ENCODE peak calls at places on chromosome 6, in five cellular contexts. One of them, this sample, is unnamed.

GRCh38 chr6:72966628-72967280 is 258.5 kb downstream of the KHDC1L start:
- DNase-seq in activated CD4-positive, alpha-beta T cell treated with anti-CD3 and anti-CD28 coated beads, Interleukin-2, amount 10 ng/mL, durations not matched to agents 7 days and 5 days: no peak
- DNase-seq in tibial nerve: no peak
- DNase-seq in adipocyte: peak; percentile 59
- DNase-seq in C1 segment of cervical spinal cord: no peak
- DNase-seq in this sample: no peak

GRCh38 chr6:37339911-37340638 is 13.7 kb upstream of the RNF8 start:
- DNase-seq in tibial nerve: no peak
- DNase-seq in activated CD4-positive, alpha-beta T cell treated with anti-CD3 and anti-CD28 coated beads, Interleukin-2, amount 10 ng/mL, durations not matched to agents 7 days and 5 days: no peak
- DNase-seq in C1 segment of cervical spinal cord: no peak
- DNase-seq in adipocyte: no peak
- DNase-seq in this sample: no peak

GRCh38 chr6:25170640-25171039 is 108.5 kb upstream of the CARMIL1 start:
- DNase-seq in adipocyte: no peak
- DNase-seq in C1 segment of cervical spinal cord: no peak
- DNase-seq in tibial nerve: no peak
- DNase-seq in activated CD4-positive, alpha-beta T cell treated with anti-CD3 and anti-CD28 coated beads, Interleukin-2, amount 10 ng/mL, durations not matched to agents 7 days and 5 days: no peak
- DNase-seq in this sample: no peak

GRCh38 chr6:147203311-147204059 is 732 bp upstream of the STXBP5 start:
- DNase-seq in activated CD4-positive, alpha-beta T cell treated with anti-CD3 and anti-CD28 coated beads, Interleukin-2, amount 10 ng/mL, durations not matched to agents 7 days and 5 days: peak; percentile 63
- DNase-seq in adipocyte: peak; percentile 92
- DNase-seq in C1 segment of cervical spinal cord: peak; percentile 84
- DNase-seq in tibial nerve: peak; percentile 16
- DNase-seq in this sample: peak; percentile 50

GRCh38 chr6:164243012-164243610 is 828.6 kb downstream of the QKI start:
- DNase-seq in C1 segment of cervical spinal cord: no peak
- DNase-seq in adipocyte: no peak
- DNase-seq in tibial nerve: no peak
- DNase-seq in activated CD4-positive, alpha-beta T cell treated with anti-CD3 and anti-CD28 coated beads, Interleukin-2, amount 10 ng/mL, durations not matched to agents 7 days and 5 days: no peak
- DNase-seq in this sample: no peak

GRCh38 chr6:154164397-154164796 is 125.4 kb downstream of the OPRM1 start:
- DNase-seq in activated CD4-positive, alpha-beta T cell treated with anti-CD3 and anti-CD28 coated beads, Interleukin-2, amount 10 ng/mL, durations not matched to agents 7 days and 5 days: no peak
- DNase-seq in adipocyte: peak; percentile 60
- DNase-seq in tibial nerve: peak; percentile 72
- DNase-seq in C1 segment of cervical spinal cord: peak; percentile 60
- DNase-seq in this sample: peak; percentile 19

GRCh38 chr6:83884523-83884922 is 25.0 kb downstream of the CYB5R4 start:
- DNase-seq in tibial nerve: no peak
- DNase-seq in activated CD4-positive, alpha-beta T cell treated with anti-CD3 and anti-CD28 coated beads, Interleukin-2, amount 10 ng/mL, durations not matched to agents 7 days and 5 days: no peak
- DNase-seq in adipocyte: peak; percentile 79
- DNase-seq in C1 segment of cervical spinal cord: no peak
- DNase-seq in this sample: no peak

GRCh38 chr6:72787521-72788031 is 165.7 kb downstream of the KCNQ5 start:
- DNase-seq in adipocyte: peak; percentile 93
- DNase-seq in C1 segment of cervical spinal cord: no peak
- DNase-seq in activated CD4-positive, alpha-beta T cell treated with anti-CD3 and anti-CD28 coated beads, Interleukin-2, amount 10 ng/mL, durations not matched to agents 7 days and 5 days: no peak
- DNase-seq in tibial nerve: no peak
- DNase-seq in this sample: peak; percentile 70

GRCh38 chr6:101666256-101666655 is 272.7 kb downstream of the GRIK2 start:
- DNase-seq in tibial nerve: no peak
- DNase-seq in C1 segment of cervical spinal cord: no peak
- DNase-seq in adipocyte: peak; percentile 47
- DNase-seq in activated CD4-positive, alpha-beta T cell treated with anti-CD3 and anti-CD28 coated beads, Interleukin-2, amount 10 ng/mL, durations not matched to agents 7 days and 5 days: no peak
- DNase-seq in this sample: peak; percentile 45

GRCh38 chr6:131694832-131695426 is 6.3 kb downstream of the OR2A4 start:
- DNase-seq in activated CD4-positive, alpha-beta T cell treated with anti-CD3 and anti-CD28 coated beads, Interleukin-2, amount 10 ng/mL, durations not matched to agents 7 days and 5 days: peak; percentile 27
- DNase-seq in C1 segment of cervical spinal cord: no peak
- DNase-seq in tibial nerve: peak; percentile 69
- DNase-seq in adipocyte: peak; percentile 88
- DNase-seq in this sample: peak; percentile 66

GRCh38 chr6:75368864-75369402 is 84.3 kb upstream of the TMEM30A start:
- DNase-seq in tibial nerve: no peak
- DNase-seq in C1 segment of cervical spinal cord: peak; percentile 42
- DNase-seq in activated CD4-positive, alpha-beta T cell treated with anti-CD3 and anti-CD28 coated beads, Interleukin-2, amount 10 ng/mL, durations not matched to agents 7 days and 5 days: no peak
- DNase-seq in adipocyte: no peak
- DNase-seq in this sample: no peak

GRCh38 chr6:46888578-46888977 is 33.2 kb downstream of the ADGRF5 start:
- DNase-seq in activated CD4-positive, alpha-beta T cell treated with anti-CD3 and anti-CD28 coated beads, Interleukin-2, amount 10 ng/mL, durations not matched to agents 7 days and 5 days: no peak
- DNase-seq in C1 segment of cervical spinal cord: no peak
- DNase-seq in tibial nerve: no peak
- DNase-seq in adipocyte: no peak
- DNase-seq in this sample: peak; percentile 74

GRCh38 chr6:11368264-11368663 is 135.8 kb upstream of the NEDD9 start:
- DNase-seq in tibial nerve: no peak
- DNase-seq in activated CD4-positive, alpha-beta T cell treated with anti-CD3 and anti-CD28 coated beads, Interleukin-2, amount 10 ng/mL, durations not matched to agents 7 days and 5 days: no peak
- DNase-seq in adipocyte: no peak
- DNase-seq in C1 segment of cervical spinal cord: no peak
- DNase-seq in this sample: no peak

GRCh38 chr6:5333653-5334052 is 72.3 kb downstream of the FARS2 start:
- DNase-seq in tibial nerve: no peak
- DNase-seq in C1 segment of cervical spinal cord: no peak
- DNase-seq in activated CD4-positive, alpha-beta T cell treated with anti-CD3 and anti-CD28 coated beads, Interleukin-2, amount 10 ng/mL, durations not matched to agents 7 days and 5 days: no peak
- DNase-seq in adipocyte: no peak
- DNase-seq in this sample: no peak

GRCh38 chr6:110020888-110021287 is 42.8 kb downstream of the GPR6 start:
- DNase-seq in tibial nerve: no peak
- DNase-seq in activated CD4-positive, alpha-beta T cell treated with anti-CD3 and anti-CD28 coated beads, Interleukin-2, amount 10 ng/mL, durations not matched to agents 7 days and 5 days: no peak
- DNase-seq in adipocyte: no peak
- DNase-seq in C1 segment of cervical spinal cord: no peak
- DNase-seq in this sample: no peak

GRCh38 chr6:40999498-41000070 is 39.4 kb downstream of the UNC5CL start:
- DNase-seq in C1 segment of cervical spinal cord: no peak
- DNase-seq in activated CD4-positive, alpha-beta T cell treated with anti-CD3 and anti-CD28 coated beads, Interleukin-2, amount 10 ng/mL, durations not matched to agents 7 days and 5 days: no peak
- DNase-seq in tibial nerve: peak; percentile 59
- DNase-seq in adipocyte: no peak
- DNase-seq in this sample: no peak

GRCh38 chr6:148200302-148200701 is 142.3 kb upstream of the SASH1 start:
- DNase-seq in adipocyte: no peak
- DNase-seq in tibial nerve: no peak
- DNase-seq in activated CD4-positive, alpha-beta T cell treated with anti-CD3 and anti-CD28 coated beads, Interleukin-2, amount 10 ng/mL, durations not matched to agents 7 days and 5 days: no peak
- DNase-seq in C1 segment of cervical spinal cord: no peak
- DNase-seq in this sample: no peak

GRCh38 chr6:107538856-107539387 is 49.0 kb downstream of the SOBP start:
- DNase-seq in C1 segment of cervical spinal cord: no peak
- DNase-seq in activated CD4-positive, alpha-beta T cell treated with anti-CD3 and anti-CD28 coated beads, Interleukin-2, amount 10 ng/mL, durations not matched to agents 7 days and 5 days: no peak
- DNase-seq in tibial nerve: no peak
- DNase-seq in adipocyte: no peak
- DNase-seq in this sample: no peak

GRCh38 chr6:170443151-170443662 is 109.9 kb downstream of the PSMB1 start:
- DNase-seq in activated CD4-positive, alpha-beta T cell treated with anti-CD3 and anti-CD28 coated beads, Interleukin-2, amount 10 ng/mL, durations not matched to agents 7 days and 5 days: no peak
- DNase-seq in tibial nerve: no peak
- DNase-seq in adipocyte: no peak
- DNase-seq in C1 segment of cervical spinal cord: no peak
- DNase-seq in this sample: no peak

GRCh38 chr6:67558985-67559384 is 1076.1 kb upstream of the ADGRB3 start:
- DNase-seq in activated CD4-positive, alpha-beta T cell treated with anti-CD3 and anti-CD28 coated beads, Interleukin-2, amount 10 ng/mL, durations not matched to agents 7 days and 5 days: no peak
- DNase-seq in tibial nerve: no peak
- DNase-seq in C1 segment of cervical spinal cord: no peak
- DNase-seq in adipocyte: no peak
- DNase-seq in this sample: peak; percentile 11

GRCh38 chr6:111677186-111677990 is 71.7 kb upstream of the TRAF3IP2 start:
- DNase-seq in adipocyte: no peak
- DNase-seq in C1 segment of cervical spinal cord: no peak
- DNase-seq in tibial nerve: no peak
- DNase-seq in activated CD4-positive, alpha-beta T cell treated with anti-CD3 and anti-CD28 coated beads, Interleukin-2, amount 10 ng/mL, durations not matched to agents 7 days and 5 days: no peak
- DNase-seq in this sample: no peak

GRCh38 chr6:110690106-110690654 is 125.1 kb downstream of the CDK19 start:
- DNase-seq in activated CD4-positive, alpha-beta T cell treated with anti-CD3 and anti-CD28 coated beads, Interleukin-2, amount 10 ng/mL, durations not matched to agents 7 days and 5 days: no peak
- DNase-seq in adipocyte: no peak
- DNase-seq in C1 segment of cervical spinal cord: no peak
- DNase-seq in tibial nerve: no peak
- DNase-seq in this sample: no peak

GRCh38 chr6:132715204-132715603 is 1.3 kb upstream of the VNN1 start:
- DNase-seq in activated CD4-positive, alpha-beta T cell treated with anti-CD3 and anti-CD28 coated beads, Interleukin-2, amount 10 ng/mL, durations not matched to agents 7 days and 5 days: no peak
- DNase-seq in tibial nerve: no peak
- DNase-seq in adipocyte: peak; percentile 58
- DNase-seq in C1 segment of cervical spinal cord: peak; percentile 23
- DNase-seq in this sample: peak; percentile 74

GRCh38 chr6:16498237-16498636 is 259.9 kb downstream of the GMPR start:
- DNase-seq in C1 segment of cervical spinal cord: no peak
- DNase-seq in tibial nerve: no peak
- DNase-seq in adipocyte: no peak
- DNase-seq in activated CD4-positive, alpha-beta T cell treated with anti-CD3 and anti-CD28 coated beads, Interleukin-2, amount 10 ng/mL, durations not matched to agents 7 days and 5 days: no peak
- DNase-seq in this sample: no peak

GRCh38 chr6:25635886-25636317 is 16.1 kb upstream of the SCGN start:
- DNase-seq in activated CD4-positive, alpha-beta T cell treated with anti-CD3 and anti-CD28 coated beads, Interleukin-2, amount 10 ng/mL, durations not matched to agents 7 days and 5 days: no peak
- DNase-seq in adipocyte: no peak
- DNase-seq in tibial nerve: no peak
- DNase-seq in C1 segment of cervical spinal cord: no peak
- DNase-seq in this sample: no peak

GRCh38 chr6:117354671-117355070 is 71.1 kb downstream of the ROS1 start:
- DNase-seq in adipocyte: no peak
- DNase-seq in tibial nerve: no peak
- DNase-seq in C1 segment of cervical spinal cord: no peak
- DNase-seq in activated CD4-positive, alpha-beta T cell treated with anti-CD3 and anti-CD28 coated beads, Interleukin-2, amount 10 ng/mL, durations not matched to agents 7 days and 5 days: no peak
- DNase-seq in this sample: no peak

GRCh38 chr6:37316071-37316470 is 37.7 kb upstream of the RNF8 start:
- DNase-seq in tibial nerve: no peak
- DNase-seq in C1 segment of cervical spinal cord: peak; percentile 19
- DNase-seq in adipocyte: no peak
- DNase-seq in activated CD4-positive, alpha-beta T cell treated with anti-CD3 and anti-CD28 coated beads, Interleukin-2, amount 10 ng/mL, durations not matched to agents 7 days and 5 days: no peak
- DNase-seq in this sample: no peak

GRCh38 chr6:134199848-134200606 is 117.9 kb downstream of the SGK1 start:
- DNase-seq in adipocyte: no peak
- DNase-seq in C1 segment of cervical spinal cord: no peak
- DNase-seq in tibial nerve: no peak
- DNase-seq in activated CD4-positive, alpha-beta T cell treated with anti-CD3 and anti-CD28 coated beads, Interleukin-2, amount 10 ng/mL, durations not matched to agents 7 days and 5 days: no peak
- DNase-seq in this sample: no peak

GRCh38 chr6:151036869-151037680 is 171.6 kb downstream of the MTHFD1L start:
- DNase-seq in adipocyte: no peak
- DNase-seq in C1 segment of cervical spinal cord: no peak
- DNase-seq in tibial nerve: no peak
- DNase-seq in activated CD4-positive, alpha-beta T cell treated with anti-CD3 and anti-CD28 coated beads, Interleukin-2, amount 10 ng/mL, durations not matched to agents 7 days and 5 days: no peak
- DNase-seq in this sample: peak; percentile 82

GRCh38 chr6:167786859-167787675 is 39.6 kb upstream of the AFDN start:
- DNase-seq in activated CD4-positive, alpha-beta T cell treated with anti-CD3 and anti-CD28 coated beads, Interleukin-2, amount 10 ng/mL, durations not matched to agents 7 days and 5 days: no peak
- DNase-seq in C1 segment of cervical spinal cord: no peak
- DNase-seq in tibial nerve: no peak
- DNase-seq in adipocyte: no peak
- DNase-seq in this sample: no peak

GRCh38 chr6:7124114-7124513 is 16.4 kb downstream of the RREB1 start:
- DNase-seq in adipocyte: no peak
- DNase-seq in tibial nerve: no peak
- DNase-seq in activated CD4-positive, alpha-beta T cell treated with anti-CD3 and anti-CD28 coated beads, Interleukin-2, amount 10 ng/mL, durations not matched to agents 7 days and 5 days: no peak
- DNase-seq in C1 segment of cervical spinal cord: no peak
- DNase-seq in this sample: no peak

GRCh38 chr6:120935908-120936307 is 398.4 kb downstream of the TBC1D32 start:
- DNase-seq in adipocyte: no peak
- DNase-seq in activated CD4-positive, alpha-beta T cell treated with anti-CD3 and anti-CD28 coated beads, Interleukin-2, amount 10 ng/mL, durations not matched to agents 7 days and 5 days: no peak
- DNase-seq in tibial nerve: no peak
- DNase-seq in C1 segment of cervical spinal cord: no peak
- DNase-seq in this sample: no peak

GRCh38 chr6:7445076-7445475 is 55.5 kb downstream of the RIOK1 start:
- DNase-seq in C1 segment of cervical spinal cord: no peak
- DNase-seq in activated CD4-positive, alpha-beta T cell treated with anti-CD3 and anti-CD28 coated beads, Interleukin-2, amount 10 ng/mL, durations not matched to agents 7 days and 5 days: no peak
- DNase-seq in tibial nerve: no peak
- DNase-seq in adipocyte: peak; percentile 33
- DNase-seq in this sample: no peak

GRCh38 chr6:47484616-47485015 is 7.0 kb downstream of the CD2AP start:
- DNase-seq in C1 segment of cervical spinal cord: no peak
- DNase-seq in adipocyte: peak; percentile 44
- DNase-seq in activated CD4-positive, alpha-beta T cell treated with anti-CD3 and anti-CD28 coated beads, Interleukin-2, amount 10 ng/mL, durations not matched to agents 7 days and 5 days: no peak
- DNase-seq in tibial nerve: no peak
- DNase-seq in this sample: peak; percentile 60

GRCh38 chr6:64010010-64010409 is 374.4 kb downstream of the PHF3 start:
- DNase-seq in tibial nerve: no peak
- DNase-seq in activated CD4-positive, alpha-beta T cell treated with anti-CD3 and anti-CD28 coated beads, Interleukin-2, amount 10 ng/mL, durations not matched to agents 7 days and 5 days: no peak
- DNase-seq in adipocyte: no peak
- DNase-seq in C1 segment of cervical spinal cord: no peak
- DNase-seq in this sample: no peak

GRCh38 chr6:29375191-29375590 is at the start of gene OR12D3:
- DNase-seq in tibial nerve: no peak
- DNase-seq in activated CD4-positive, alpha-beta T cell treated with anti-CD3 and anti-CD28 coated beads, Interleukin-2, amount 10 ng/mL, durations not matched to agents 7 days and 5 days: no peak
- DNase-seq in C1 segment of cervical spinal cord: no peak
- DNase-seq in adipocyte: no peak
- DNase-seq in this sample: no peak

GRCh38 chr6:118744261-118744941 is 93.0 kb upstream of the CEP85L start:
- DNase-seq in adipocyte: peak; percentile 30
- DNase-seq in tibial nerve: no peak
- DNase-seq in activated CD4-positive, alpha-beta T cell treated with anti-CD3 and anti-CD28 coated beads, Interleukin-2, amount 10 ng/mL, durations not matched to agents 7 days and 5 days: no peak
- DNase-seq in C1 segment of cervical spinal cord: no peak
- DNase-seq in this sample: no peak

GRCh38 chr6:75893058-75893775 is 144.2 kb downstream of the MYO6 start:
- DNase-seq in C1 segment of cervical spinal cord: no peak
- DNase-seq in tibial nerve: no peak
- DNase-seq in activated CD4-positive, alpha-beta T cell treated with anti-CD3 and anti-CD28 coated beads, Interleukin-2, amount 10 ng/mL, durations not matched to agents 7 days and 5 days: peak; percentile 14
- DNase-seq in adipocyte: peak; percentile 94
- DNase-seq in this sample: peak; percentile 40